ENCODE peak calls at places on chromosome 12, in four cellular contexts. N, H, G and P are unnamed samples.

GRCh38 chr12:9813821-9814798 is 13.2 kb upstream of the KLRF1 start:
- DNase-seq in H (peak; percentile 86), N (peak; percentile 97), G (peak; percentile 17), P (no peak)

GRCh38 chr12:65615091-65615490 is 209.2 kb upstream of the HMGA2 start:
- DNase-seq in N (no peak), H (no peak), G (peak; percentile 98), P (peak; percentile 95)

GRCh38 chr12:130992448-130992847 is 38.7 kb downstream of the ADGRD1 start:
- DNase-seq in N (no peak), G (no peak), H (no peak), P (no peak)

GRCh38 chr12:47249082-47249481 is 169.3 kb upstream of the AMIGO2 start:
- DNase-seq in H (no peak), G (no peak), N (no peak), P (no peak)

GRCh38 chr12:21239866-21240265 is 94.9 kb downstream of the SLCO1A2 start:
- DNase-seq in N (no peak), H (no peak), G (no peak), P (no peak)

GRCh38 chr12:64452559-64453329 is 824 bp downstream of the TBK1 start:
- DNase-seq in G (peak; percentile 90), N (no peak), H (no peak), P (peak; percentile 86)

GRCh38 chr12:71865166-71865713 is 25.7 kb downstream of the TBC1D15 start:
- DNase-seq in H (no peak), N (no peak), G (peak; percentile 94), P (peak; percentile 93)

GRCh38 chr12:49698619-49699545 is 8.3 kb downstream of the FMNL3 start:
- DNase-seq in G (peak; percentile 71), N (peak; percentile 68), H (peak; percentile 36), P (peak; percentile 71)

GRCh38 chr12:21773263-21773741 is 1.2 kb downstream of the KCNJ8 start:
- DNase-seq in H (no peak), N (peak; percentile 20), G (peak; percentile 23), P (peak; percentile 5)